ENCODE peak calls at places on chromosomes 4 and X, in ten cellular contexts. One of them, this sample, is unnamed. For H3K36me3, the result is how much of the 10 kb centered on the place peaks cover.

GRCh38 chrX:2500091-2500680 is 590 bp downstream of the DHRSX start:
- DNase-seq in CD8-positive, alpha-beta T cell: peak
- DNase-seq in IMR-90: peak
- DNase-seq in lung: no peak
- DNase-seq in cardiac muscle cell: peak
- DNase-seq in uterus: no peak
- DNase-seq in Peyer's patch: peak
- DNase-seq in right atrium auricular region: no peak
- DNase-seq in GM06990: peak
- DNase-seq in MM.1S: peak
- DNase-seq in this sample: peak

GRCh38 chrX:112043997-112044396 is 38.6 kb downstream of the TRPC5 start:
- DNase-seq in CD8-positive, alpha-beta T cell: no peak
- DNase-seq in IMR-90: peak
- DNase-seq in lung: no peak
- DNase-seq in cardiac muscle cell: peak
- DNase-seq in uterus: no peak
- DNase-seq in Peyer's patch: no peak
- DNase-seq in right atrium auricular region: no peak
- DNase-seq in GM06990: no peak
- DNase-seq in MM.1S: peak
- DNase-seq in this sample: no peak

GRCh38 chrX:120560842-120561633 is at the start of gene CUL4B:
- DNase-seq in CD8-positive, alpha-beta T cell: peak
- DNase-seq in IMR-90: peak
- DNase-seq in lung: peak
- DNase-seq in cardiac muscle cell: peak
- DNase-seq in uterus: peak
- DNase-seq in Peyer's patch: peak
- DNase-seq in right atrium auricular region: peak
- DNase-seq in GM06990: peak
- DNase-seq in MM.1S: peak
- DNase-seq in this sample: peak

GRCh38 chrX:25810202-25810601 is 327.9 kb upstream of the MAGEB18 start:
- DNase-seq in CD8-positive, alpha-beta T cell: no peak
- DNase-seq in IMR-90: peak
- DNase-seq in lung: no peak
- DNase-seq in cardiac muscle cell: no peak
- DNase-seq in uterus: no peak
- DNase-seq in Peyer's patch: no peak
- DNase-seq in right atrium auricular region: no peak
- DNase-seq in GM06990: no peak
- DNase-seq in MM.1S: no peak
- DNase-seq in this sample: no peak

GRCh38 chrX:139862208-139862607 is 70.6 kb downstream of the ATP11C start:
- DNase-seq in CD8-positive, alpha-beta T cell: no peak
- DNase-seq in IMR-90: no peak
- DNase-seq in lung: no peak
- DNase-seq in cardiac muscle cell: no peak
- DNase-seq in uterus: no peak
- DNase-seq in Peyer's patch: no peak
- DNase-seq in right atrium auricular region: no peak
- DNase-seq in GM06990: no peak
- DNase-seq in MM.1S: no peak
- DNase-seq in this sample: no peak

GRCh38 chr4:153512952-153513500 is 46.9 kb downstream of the TMEM131L start:
- DNase-seq in CD8-positive, alpha-beta T cell: no peak
- DNase-seq in IMR-90: peak
- DNase-seq in lung: no peak
- DNase-seq in cardiac muscle cell: no peak
- DNase-seq in uterus: no peak
- DNase-seq in Peyer's patch: no peak
- DNase-seq in right atrium auricular region: no peak
- DNase-seq in GM06990: no peak
- DNase-seq in MM.1S: no peak
- DNase-seq in this sample: no peak

GRCh38 chr4:181766061-181766460 is 477.1 kb upstream of the TENM3 start:
- DNase-seq in CD8-positive, alpha-beta T cell: no peak
- DNase-seq in IMR-90: no peak
- DNase-seq in lung: no peak
- DNase-seq in cardiac muscle cell: no peak
- DNase-seq in uterus: no peak
- DNase-seq in Peyer's patch: no peak
- DNase-seq in right atrium auricular region: no peak
- DNase-seq in GM06990: no peak
- DNase-seq in MM.1S: no peak
- DNase-seq in this sample: no peak

GRCh38 chrX:107716816-107717700 is 58.5 kb downstream of the TSC22D3 start:
- DNase-seq in CD8-positive, alpha-beta T cell: peak
- DNase-seq in IMR-90: peak
- DNase-seq in lung: peak
- DNase-seq in cardiac muscle cell: peak
- DNase-seq in uterus: peak
- DNase-seq in Peyer's patch: peak
- DNase-seq in right atrium auricular region: peak
- DNase-seq in GM06990: peak
- DNase-seq in MM.1S: peak
- DNase-seq in this sample: peak

GRCh38 chr4:152634110-152634760 is 45.6 kb downstream of the TMEM154 start:
- DNase-seq in CD8-positive, alpha-beta T cell: no peak
- DNase-seq in IMR-90: no peak
- DNase-seq in lung: no peak
- DNase-seq in cardiac muscle cell: no peak
- DNase-seq in uterus: no peak
- DNase-seq in Peyer's patch: no peak
- DNase-seq in right atrium auricular region: no peak
- DNase-seq in GM06990: no peak
- DNase-seq in MM.1S: no peak
- DNase-seq in this sample: no peak

GRCh38 chr4:105624530-105624929 is 72.1 kb downstream of the ARHGEF38 start:
- DNase-seq in CD8-positive, alpha-beta T cell: no peak
- DNase-seq in IMR-90: peak
- DNase-seq in lung: no peak
- DNase-seq in cardiac muscle cell: no peak
- DNase-seq in uterus: peak
- DNase-seq in Peyer's patch: no peak
- DNase-seq in right atrium auricular region: no peak
- DNase-seq in GM06990: no peak
- DNase-seq in MM.1S: peak
- DNase-seq in this sample: no peak

GRCh38 chrX:96682516-96682915 is 2.1 kb upstream of the DIAPH2 start:
- DNase-seq in CD8-positive, alpha-beta T cell: no peak
- DNase-seq in IMR-90: no peak
- DNase-seq in lung: no peak
- DNase-seq in cardiac muscle cell: no peak
- DNase-seq in uterus: no peak
- DNase-seq in Peyer's patch: no peak
- DNase-seq in right atrium auricular region: no peak
- DNase-seq in GM06990: no peak
- DNase-seq in MM.1S: no peak
- DNase-seq in this sample: no peak

GRCh38 chr4:44638091-44638490 is 13.3 kb downstream of the YIPF7 start:
- DNase-seq in CD8-positive, alpha-beta T cell: no peak
- DNase-seq in IMR-90: no peak
- DNase-seq in lung: no peak
- DNase-seq in cardiac muscle cell: no peak
- DNase-seq in uterus: no peak
- DNase-seq in Peyer's patch: no peak
- DNase-seq in right atrium auricular region: no peak
- DNase-seq in GM06990: no peak
- DNase-seq in MM.1S: no peak
- DNase-seq in this sample: no peak

GRCh38 chrX:66408507-66408906 is 230.4 kb downstream of the EDA2R start:
- DNase-seq in CD8-positive, alpha-beta T cell: no peak
- DNase-seq in IMR-90: no peak
- DNase-seq in lung: no peak
- DNase-seq in cardiac muscle cell: no peak
- DNase-seq in uterus: no peak
- DNase-seq in Peyer's patch: no peak
- DNase-seq in right atrium auricular region: no peak
- DNase-seq in GM06990: no peak
- DNase-seq in MM.1S: peak
- DNase-seq in this sample: no peak

GRCh38 chr4:86664959-86665358 is 70.8 kb downstream of the PTPN13 start:
- DNase-seq in CD8-positive, alpha-beta T cell: no peak
- DNase-seq in IMR-90: peak
- DNase-seq in lung: no peak
- DNase-seq in cardiac muscle cell: no peak
- DNase-seq in uterus: no peak
- DNase-seq in Peyer's patch: no peak
- DNase-seq in right atrium auricular region: no peak
- DNase-seq in GM06990: no peak
- DNase-seq in MM.1S: no peak
- DNase-seq in this sample: no peak

GRCh38 chrX:139783959-139784358 is 76.0 kb upstream of the MCF2 start:
- DNase-seq in CD8-positive, alpha-beta T cell: no peak
- DNase-seq in IMR-90: no peak
- DNase-seq in lung: no peak
- DNase-seq in cardiac muscle cell: no peak
- DNase-seq in uterus: no peak
- DNase-seq in Peyer's patch: no peak
- DNase-seq in right atrium auricular region: no peak
- DNase-seq in GM06990: no peak
- DNase-seq in MM.1S: no peak
- DNase-seq in this sample: no peak

GRCh38 chr4:26937136-26937535 is 76.5 kb downstream of the STIM2 start:
- DNase-seq in CD8-positive, alpha-beta T cell: no peak
- DNase-seq in IMR-90: no peak
- DNase-seq in lung: no peak
- DNase-seq in cardiac muscle cell: no peak
- DNase-seq in uterus: no peak
- DNase-seq in Peyer's patch: no peak
- DNase-seq in right atrium auricular region: no peak
- DNase-seq in GM06990: no peak
- DNase-seq in MM.1S: no peak
- DNase-seq in this sample: no peak

GRCh38 chrX:95318882-95319281 is 1365.8 kb upstream of the DIAPH2 start:
- DNase-seq in CD8-positive, alpha-beta T cell: no peak
- DNase-seq in IMR-90: no peak
- DNase-seq in lung: no peak
- DNase-seq in cardiac muscle cell: peak
- DNase-seq in uterus: no peak
- DNase-seq in Peyer's patch: no peak
- DNase-seq in right atrium auricular region: no peak
- DNase-seq in GM06990: no peak
- DNase-seq in MM.1S: peak
- DNase-seq in this sample: peak

GRCh38 chr4:173367946-173368345 is 2.8 kb upstream of the SAP30 start:
- DNase-seq in CD8-positive, alpha-beta T cell: no peak
- DNase-seq in IMR-90: peak
- DNase-seq in lung: no peak
- DNase-seq in cardiac muscle cell: no peak
- DNase-seq in uterus: no peak
- DNase-seq in Peyer's patch: no peak
- DNase-seq in right atrium auricular region: no peak
- DNase-seq in GM06990: no peak
- DNase-seq in MM.1S: no peak
- DNase-seq in this sample: no peak

GRCh38 chr4:186190456-186191265 is 706 bp upstream of the CYP4V2 start:
- DNase-seq in CD8-positive, alpha-beta T cell: peak
- DNase-seq in IMR-90: no peak
- DNase-seq in lung: no peak
- DNase-seq in cardiac muscle cell: peak
- DNase-seq in uterus: no peak
- DNase-seq in Peyer's patch: peak
- DNase-seq in right atrium auricular region: peak
- DNase-seq in GM06990: no peak
- DNase-seq in MM.1S: peak
- DNase-seq in this sample: peak

GRCh38 chr4:6909113-6909969 is at the start of gene TBC1D14:
- DNase-seq in CD8-positive, alpha-beta T cell: peak
- DNase-seq in IMR-90: peak
- DNase-seq in lung: peak
- DNase-seq in cardiac muscle cell: peak
- DNase-seq in uterus: peak
- DNase-seq in Peyer's patch: peak
- DNase-seq in right atrium auricular region: peak
- DNase-seq in GM06990: peak
- DNase-seq in MM.1S: peak
- DNase-seq in this sample: peak
- TF ChIP-seq CTCF in CD8-positive, alpha-beta T cell: no peak
- TF ChIP-seq CTCF in IMR-90: peak
- TF ChIP-seq CTCF in lung: no peak
- TF ChIP-seq CTCF in cardiac muscle cell: peak
- TF ChIP-seq CTCF in uterus: peak
- TF ChIP-seq CTCF in Peyer's patch: peak
- TF ChIP-seq CTCF in right atrium auricular region: peak
- TF ChIP-seq CTCF in GM06990: peak
- TF ChIP-seq CTCF in MM.1S: peak
- TF ChIP-seq CTCF in this sample: peak

GRCh38 chrX:154470914-154471568 is 8.0 kb downstream of the LAGE3 start:
- DNase-seq in CD8-positive, alpha-beta T cell: no peak
- DNase-seq in IMR-90: no peak
- DNase-seq in lung: no peak
- DNase-seq in cardiac muscle cell: no peak
- DNase-seq in uterus: no peak
- DNase-seq in Peyer's patch: no peak
- DNase-seq in right atrium auricular region: no peak
- DNase-seq in GM06990: no peak
- DNase-seq in MM.1S: no peak
- DNase-seq in this sample: no peak
- H3K36me3 ChIP-seq in CD8-positive, alpha-beta T cell: under half
- H3K36me3 ChIP-seq in IMR-90: half or more
- H3K36me3 ChIP-seq in lung: under half
- H3K36me3 ChIP-seq in cardiac muscle cell: under half
- H3K36me3 ChIP-seq in uterus: under half
- H3K36me3 ChIP-seq in Peyer's patch: under half
- H3K36me3 ChIP-seq in right atrium auricular region: under half
- H3K36me3 ChIP-seq in GM06990: under half
- H3K36me3 ChIP-seq in MM.1S: under half
- H3K36me3 ChIP-seq in this sample: half or more

GRCh38 chr4:78171482-78171881 is 114.4 kb downstream of the FRAS1 start:
- DNase-seq in CD8-positive, alpha-beta T cell: no peak
- DNase-seq in IMR-90: no peak
- DNase-seq in lung: no peak
- DNase-seq in cardiac muscle cell: peak
- DNase-seq in uterus: no peak
- DNase-seq in Peyer's patch: no peak
- DNase-seq in right atrium auricular region: no peak
- DNase-seq in GM06990: no peak
- DNase-seq in MM.1S: no peak
- DNase-seq in this sample: peak
- TF ChIP-seq CTCF in CD8-positive, alpha-beta T cell: no peak
- TF ChIP-seq CTCF in IMR-90: no peak
- TF ChIP-seq CTCF in lung: no peak
- TF ChIP-seq CTCF in cardiac muscle cell: no peak
- TF ChIP-seq CTCF in uterus: no peak
- TF ChIP-seq CTCF in Peyer's patch: no peak
- TF ChIP-seq CTCF in right atrium auricular region: no peak
- TF ChIP-seq CTCF in GM06990: no peak
- TF ChIP-seq CTCF in MM.1S: no peak
- TF ChIP-seq CTCF in this sample: no peak

DNA sequence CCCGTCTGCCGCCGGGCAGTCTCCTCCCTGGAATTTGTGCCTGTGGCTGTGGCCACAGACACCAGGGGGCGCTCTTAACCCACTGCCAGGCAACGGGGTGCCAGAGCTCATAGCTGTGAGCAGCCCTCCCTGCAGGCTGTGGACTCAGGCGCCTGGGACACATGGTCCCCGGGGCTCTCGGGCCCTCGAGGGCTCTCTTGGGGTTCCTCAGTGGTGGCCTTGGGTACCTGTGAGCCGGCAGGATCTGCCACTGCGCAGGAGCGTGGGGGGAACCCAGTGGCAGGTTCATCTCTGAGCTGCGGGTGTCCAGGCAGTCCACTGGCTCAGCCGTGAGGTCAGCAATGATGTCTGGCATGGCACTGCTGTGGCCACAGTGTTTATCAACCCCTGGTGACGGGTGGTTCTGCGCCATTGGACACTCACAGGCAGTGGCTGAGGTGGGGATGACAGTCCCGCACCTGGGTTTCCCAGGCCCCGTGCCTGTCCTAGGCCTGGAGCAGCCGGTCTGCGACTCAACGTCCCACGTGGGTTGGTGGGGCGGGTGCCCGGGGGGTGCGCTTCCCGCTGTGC is 37.2 kb downstream of the PCGF3 start:
- DNase-seq in CD8-positive, alpha-beta T cell: peak
- DNase-seq in IMR-90: peak
- DNase-seq in lung: peak
- DNase-seq in cardiac muscle cell: peak
- DNase-seq in uterus: peak
- DNase-seq in Peyer's patch: peak
- DNase-seq in right atrium auricular region: peak
- DNase-seq in GM06990: peak
- DNase-seq in MM.1S: peak
- DNase-seq in this sample: peak
- H3K36me3 ChIP-seq in CD8-positive, alpha-beta T cell: under half
- H3K36me3 ChIP-seq in IMR-90: under half
- H3K36me3 ChIP-seq in lung: under half
- H3K36me3 ChIP-seq in cardiac muscle cell: under half
- H3K36me3 ChIP-seq in uterus: under half
- H3K36me3 ChIP-seq in Peyer's patch: under half
- H3K36me3 ChIP-seq in right atrium auricular region: under half
- H3K36me3 ChIP-seq in GM06990: under half
- H3K36me3 ChIP-seq in MM.1S: under half
- H3K36me3 ChIP-seq in this sample: under half

This sample was measured in WERI-Rb-1.